ENCODE peak calls at places on chromosomes 3 and 15, in seven cellular contexts. G is psoas muscle, W is right atrium auricular region, S is NB4, J is epithelial cell of esophagus, I is mucosa of descending colon, K is fibroblast of pulmonary artery. R is an unnamed sample.

GRCh38 chr15:24819680-24820079 is 135.1 kb upstream of the SNRPN start:
- DNase-seq in K (no peak), I (no peak), W (no peak), J (no peak), G (no peak), S (no peak), R (no peak)

GRCh38 chr3:100966807-100967206 is 26.4 kb downstream of the ABI3BP start:
- DNase-seq in S (no peak), J (no peak), K (no peak), W (no peak), I (no peak), G (no peak), R (no peak)

GRCh38 chr15:52523192-52523591 is 5.5 kb downstream of the MYO5A start:
- DNase-seq in W (no peak), I (no peak), S (no peak), K (peak; percentile 52), J (peak; percentile 92), G (no peak), R (no peak)

GRCh38 chr3:181454451-181455027 is 257.2 kb upstream of the SOX2 start:
- DNase-seq in I (no peak), K (no peak), S (no peak), W (no peak), G (no peak), J (no peak), R (no peak)

GRCh38 chr3:46334911-46335478 is 18.9 kb upstream of the CCR2 start:
- DNase-seq in J (peak; percentile 39), G (no peak), S (no peak), W (no peak), K (peak; percentile 26), I (no peak), R (no peak)

GRCh38 chr3:58471025-58471887 is 20.6 kb upstream of the KCTD6 start:
- DNase-seq in K (peak; percentile 79), W (no peak), S (peak; percentile 94), I (no peak), J (peak; percentile 96), G (no peak), R (no peak)

GRCh38 chr15:71437919-71438318 is 322.6 kb downstream of the THSD4 start:
- DNase-seq in J (no peak), K (no peak), I (no peak), W (no peak), S (no peak), G (no peak), R (no peak)

GRCh38 chr15:92521624-92522008 is 127.9 kb downstream of the ST8SIA2 start:
- DNase-seq in W (peak; percentile 89), G (peak; percentile 67), K (peak; percentile 88), S (peak; percentile 71), I (peak; percentile 59), J (peak; percentile 66), R (peak; percentile 50)

GRCh38 chr15:88574646-88575045 is 28.2 kb upstream of the DET1 start:
- DNase-seq in I (no peak), S (no peak), K (no peak), J (no peak), W (no peak), G (no peak), R (no peak)

GRCh38 chr15:65211157-65211982 is at the start of gene CILP:
- DNase-seq in J (peak; percentile 28), G (peak; percentile 66), K (peak; percentile 25), I (peak; percentile 47), S (no peak), W (no peak), R (no peak)

GRCh38 chr3:157606392-157607197 is 103.4 kb upstream of the VEPH1 start:
- DNase-seq in W (peak; percentile 71), G (peak; percentile 40), S (peak; percentile 70), K (peak; percentile 75), I (peak; percentile 47), J (peak; percentile 61), R (no peak)

GRCh38 chr3:164526250-164526649 is 552.0 kb downstream of the SI start:
- DNase-seq in G (no peak), K (no peak), W (no peak), J (no peak), S (no peak), I (no peak), R (no peak)

GRCh38 chr3:134406331-134407246 is 32.3 kb upstream of the AMOTL2 start:
- DNase-seq in S (no peak), J (no peak), G (peak; percentile 49), W (no peak), K (no peak), I (peak; percentile 70), R (no peak)

GRCh38 chr15:101136381-101137268 is 115.2 kb downstream of the CHSY1 start:
- DNase-seq in K (no peak), I (no peak), J (no peak), G (no peak), S (peak; percentile 50), W (no peak), R (no peak)

GRCh38 chr3:46955801-46956259 is 20.7 kb downstream of the CCDC12 start:
- DNase-seq in G (no peak), J (no peak), I (no peak), S (no peak), K (no peak), W (no peak), R (no peak)

GRCh38 chr3:123843668-123844067 is 40.5 kb downstream of the MYLK start:
- DNase-seq in S (no peak), I (no peak), J (no peak), K (peak; percentile 35), W (no peak), G (no peak), R (no peak)

GRCh38 chr15:53843869-53844569 is 84.6 kb upstream of the WDR72 start:
- DNase-seq in K (no peak), S (no peak), I (no peak), W (no peak), G (no peak), J (no peak), R (no peak)

GRCh38 chr3:142366434-142366833 is 81.4 kb downstream of the XRN1 start:
- DNase-seq in K (peak; percentile 16), G (no peak), J (no peak), W (no peak), S (peak; percentile 32), I (no peak), R (no peak)

GRCh38 chr15:90683371-90683770 is 33.8 kb upstream of the BLM start:
- DNase-seq in W (no peak), J (no peak), S (no peak), G (no peak), K (no peak), I (no peak), R (no peak)

GRCh38 chr15:66912001-66912400 is 153.4 kb upstream of the SMAD3 start:
- DNase-seq in G (no peak), K (no peak), I (no peak), S (peak; percentile 41), J (no peak), W (no peak), R (no peak)

GRCh38 chr3:106877632-106878031 is 499.6 kb upstream of the CCDC54 start:
- DNase-seq in G (no peak), I (no peak), J (no peak), K (no peak), S (no peak), W (no peak), R (no peak)

GRCh38 chr3:172180473-172180872 is 141.1 kb downstream of the FNDC3B start:
- DNase-seq in S (no peak), W (no peak), K (no peak), J (no peak), G (no peak), I (no peak), R (no peak)

GRCh38 chr3:177427096-177427495 is 229.8 kb upstream of the TBL1XR1 start:
- DNase-seq in J (no peak), W (no peak), G (no peak), I (no peak), K (no peak), S (peak; percentile 40), R (no peak)

GRCh38 chr3:170768334-170768801 is 101.6 kb downstream of the RPL22L1 start:
- DNase-seq in J (no peak), W (no peak), I (no peak), S (peak; percentile 2), G (no peak), K (no peak), R (no peak)

GRCh38 chr3:183203670-183204069 is 41.1 kb upstream of the LAMP3 start:
- DNase-seq in K (no peak), G (no peak), W (no peak), S (no peak), J (no peak), I (no peak), R (no peak)

DNA sequence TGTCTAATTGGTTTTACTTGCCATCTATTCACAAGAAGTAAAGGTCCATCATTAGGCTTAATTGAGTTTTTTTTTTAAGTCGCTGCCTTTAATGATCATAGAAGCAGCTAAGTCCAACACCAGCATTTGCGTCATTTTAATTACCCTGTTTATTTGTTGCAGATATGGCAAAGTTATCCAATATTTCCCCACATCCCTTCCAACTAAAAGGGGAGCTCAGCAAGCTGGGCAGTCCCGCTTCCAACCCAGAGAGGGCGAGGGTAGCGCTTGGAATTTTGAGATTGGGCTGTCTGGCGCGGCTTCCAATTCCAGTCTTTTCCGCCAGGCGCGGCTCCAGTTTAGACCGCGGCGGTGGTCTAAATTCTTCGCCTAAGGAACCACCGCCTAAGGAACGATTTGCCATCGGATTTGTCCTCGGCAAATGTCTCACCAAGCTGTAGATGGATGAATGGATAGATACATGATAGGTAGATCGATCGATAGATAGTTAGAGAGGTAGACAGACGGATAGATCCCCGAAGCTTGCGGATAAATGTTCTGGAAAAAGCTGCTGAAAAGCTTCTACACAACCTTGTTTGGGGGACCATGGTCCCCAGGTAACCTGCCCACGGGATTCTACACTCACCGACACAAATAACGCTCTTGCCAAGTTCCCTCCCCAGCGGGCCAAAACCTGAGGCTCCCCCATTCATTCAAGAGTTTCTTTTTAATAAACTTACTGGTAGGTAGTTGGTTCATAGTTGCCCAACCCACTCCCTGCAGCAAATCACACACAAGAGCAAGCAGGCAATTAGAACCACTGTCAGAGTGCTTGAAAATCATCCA is 49.2 kb downstream of the ZIC4 start:
- DNase-seq in S (no peak), I (no peak), G (no peak), J (no peak), W (no peak), K (no peak), R (no peak)
- TF ChIP-seq CTCF in S (no peak), I (no peak), G (no peak), J (peak; percentile 18), W (no peak), K (peak; percentile 6), R (no peak)

DNA sequence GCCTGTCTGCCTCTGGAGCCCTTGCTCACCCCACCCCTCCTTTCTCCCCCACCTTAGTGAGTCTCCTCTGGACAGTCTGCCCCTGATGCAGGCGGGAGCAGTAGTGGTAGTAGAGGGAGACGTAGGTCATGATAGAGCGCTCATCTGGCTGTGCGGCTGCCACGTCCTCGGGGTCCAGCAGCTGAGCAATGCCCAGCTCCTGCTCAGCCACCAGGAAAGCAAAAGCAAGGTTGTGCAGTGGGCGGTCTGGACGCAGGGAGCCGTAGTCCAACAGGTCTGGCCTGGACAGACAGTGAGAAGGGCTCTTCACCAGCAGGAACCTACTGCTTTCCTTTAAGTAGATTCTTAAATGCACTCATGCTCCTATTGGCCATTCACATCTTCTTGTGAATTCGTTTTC is 6.7 kb downstream of the SPTBN5 start:
- DNase-seq in K (no peak), W (no peak), J (no peak), S (no peak), I (no peak), G (no peak), R (no peak)
- H3K4me3 ChIP-seq in K (no peak overlapping the region), W (no peak overlapping the region), J (no peak overlapping the region), S (no peak overlapping the region), I (no peak overlapping the region), G (no peak overlapping the region), R (no peak overlapping the region)

GRCh38 chr3:112086857-112087524 is 802 bp downstream of the C3orf52 start:
- DNase-seq in I (peak; percentile 48), K (peak; percentile 25), J (peak; percentile 82), G (no peak), S (no peak), W (no peak), R (no peak)
- TF ChIP-seq CTCF in I (no peak), K (no peak), J (no peak), G (no peak), S (no peak), W (no peak), R (no peak)

GRCh38 chr15:99015677-99016568 is 8.3 kb upstream of the PGPEP1L start:
- DNase-seq in W (no peak), K (no peak), S (peak; percentile 71), I (no peak), G (no peak), J (no peak), R (no peak)
- H3K4me3 ChIP-seq in W (peak overlapping the region; percentile 63), K (peak overlapping the region; percentile 43), S (peak overlapping the region; percentile 70), I (no peak overlapping the region), G (peak overlapping the region; percentile 68), J (peak overlapping the region; percentile 52), R (peak overlapping the region; percentile 91)